ENCODE peak calls at places on chromosomes 5 and 9, in six cellular contexts. N, E, M, O, K and U are unnamed samples.

GRCh38 chr9:130770679-130771442 is 64.2 kb upstream of the ABL1 start:
- DNase-seq in N (peak; percentile 67), E (no peak), M (peak; percentile 74), O (peak; percentile 63), K (no peak), U (peak; percentile 87)

GRCh38 chr5:73412597-73412988 is 36.0 kb downstream of the FOXD1 start:
- DNase-seq in N (no peak), E (no peak), M (no peak), O (no peak), K (no peak), U (no peak)

GRCh38 chr9:128787583-128788156 is 617 bp downstream of the TBC1D13 start:
- DNase-seq in N (no peak), E (no peak), M (no peak), O (no peak), K (no peak), U (peak; percentile 59)

GRCh38 chr5:139689631-139690384 is 41.7 kb downstream of the CXXC5 start:
- DNase-seq in N (no peak), E (no peak), M (no peak), O (peak; percentile 78), K (no peak), U (peak; percentile 73)

GRCh38 chr5:174300118-174300940 is 254.8 kb downstream of the NSG2 start:
- DNase-seq in N (no peak), E (no peak), M (no peak), O (no peak), K (no peak), U (no peak)

GRCh38 chr5:75319636-75320035 is 17.4 kb upstream of the HMGCR start:
- DNase-seq in N (peak; percentile 6), E (no peak), M (no peak), O (no peak), K (no peak), U (no peak)

GRCh38 chr5:100872409-100873190 is 30.5 kb downstream of the ST8SIA4 start:
- DNase-seq in N (no peak), E (no peak), M (no peak), O (no peak), K (no peak), U (no peak)

GRCh38 chr9:121827251-121827967 is 176.0 kb downstream of the DAB2IP start:
- DNase-seq in N (no peak), E (no peak), M (no peak), O (no peak), K (no peak), U (no peak)